ENCODE peak calls at places on chromosomes 6 and 20, in nine cellular contexts. W is stimulated activated naive B cell treated with anti-CD40 and anti-IgM and Interleukin-4, amounts not matched to agents 10 μg/mL and 1 μg/mL and 100 μg/mL, for 72 hours; P is breast epithelium; B is Peyer's patch; X is NCI-H1092; F is OCI-M1; M is kidney; J is activated T-cell treated with anti-CD3 and anti-CD28 coated beads, Interleukin-2, amount 50 U/mL, for 72 hours; U is activated CD4-positive, alpha-beta T cell treated with anti-CD3 and anti-CD28 coated beads, Interleukin-2, amount 50 U/mL, for 48 hours. Q is an unnamed sample.

GRCh38 chr6:154071711-154072110 is 32.7 kb downstream of the OPRM1 start:
- DNase-seq in J (no peak), M (no peak), B (no peak), U (no peak), F (no peak), P (no peak), W (no peak), X (no peak), Q (no peak)

GRCh38 chr20:23225407-23226060 is 125.1 kb upstream of the NXT1 start:
- DNase-seq in U (no peak), J (no peak), X (no peak), W (no peak), F (peak; percentile 95), P (no peak), B (peak; percentile 74), M (no peak), Q (peak; percentile 78)

GRCh38 chr6:5471044-5471443 is 209.7 kb downstream of the FARS2 start:
- DNase-seq in X (no peak), U (peak; percentile 64), M (no peak), F (peak; percentile 85), B (peak; percentile 81), J (peak; percentile 63), P (no peak), W (peak; percentile 30), Q (no peak)

GRCh38 chr6:1438471-1438881 is 49.1 kb downstream of the FOXF2 start:
- DNase-seq in W (no peak), X (no peak), M (no peak), F (no peak), B (no peak), J (no peak), U (no peak), P (no peak), Q (peak; percentile 26)

GRCh38 chr6:10792101-10792500 is 44.5 kb downstream of the TMEM14B start:
- DNase-seq in P (no peak), U (no peak), J (no peak), F (no peak), B (no peak), M (no peak), W (no peak), X (no peak), Q (no peak)

GRCh38 chr6:8707956-8708772 is 272.8 kb upstream of the SLC35B3 start:
- DNase-seq in B (no peak), M (no peak), J (no peak), X (peak; percentile 12), F (peak; percentile 47), W (no peak), U (no peak), P (peak; percentile 52), Q (no peak)

GRCh38 chr6:14775528-14775927 is 470.3 kb upstream of the JARID2 start:
- DNase-seq in W (no peak), U (no peak), M (no peak), F (no peak), B (no peak), X (no peak), P (no peak), J (no peak), Q (no peak)

GRCh38 chr6:30450908-30451818 is 38.1 kb upstream of the HLA-E start:
- DNase-seq in P (no peak), F (peak; percentile 81), X (no peak), B (peak; percentile 71), M (peak; percentile 82), J (peak; percentile 56), W (peak; percentile 39), U (peak; percentile 51), Q (no peak)

GRCh38 chr20:11502051-11502450 is 415.6 kb upstream of the BTBD3 start:
- DNase-seq in P (no peak), W (no peak), J (no peak), F (peak; percentile 70), U (no peak), B (no peak), X (no peak), M (no peak), Q (no peak)

GRCh38 chr6:17984822-17985660 is 2.4 kb downstream of the KIF13A start:
- DNase-seq in X (no peak), F (peak; percentile 74), M (no peak), B (no peak), P (no peak), U (no peak), J (no peak), W (no peak), Q (no peak)

GRCh38 chr6:98824163-98824906 is 10.0 kb upstream of the POU3F2 start:
- DNase-seq in U (no peak), J (no peak), P (no peak), W (no peak), M (peak; percentile 41), B (no peak), F (no peak), X (no peak), Q (no peak)

Q was measured in ureter.